ENCODE peak calls at places on chromosomes 6 and 20, in seven cellular contexts. Y is EL; E is dermis microvascular lymphatic vessel endothelial cell; G is sigmoid colon; T is naive thymus-derived CD4-positive, alpha-beta T cell; F is HS-5; C is pulmonary artery endothelial cell. U is an unnamed sample.

GRCh38 chr20:58693226-58694006 is 816 bp downstream of the NPEPL1 start:
- DNase-seq in Y (no peak), E (no peak), G (peak), T (peak), F (no peak), C (no peak), U (no peak)

GRCh38 chr6:106927531-106928398 is 46.8 kb downstream of the CD24 start:
- DNase-seq in Y (peak), E (peak), G (no peak), T (peak), F (peak), C (no peak), U (peak)

GRCh38 chr6:51398064-51398740 is 579.5 kb downstream of the TFAP2B start:
- DNase-seq in Y (no peak), E (no peak), G (no peak), T (no peak), F (no peak), C (no peak), U (no peak)

GRCh38 chr20:31704225-31705119 is 18.2 kb downstream of the BCL2L1 start:
- DNase-seq in Y (peak), E (no peak), G (peak), T (no peak), F (peak), C (no peak), U (peak)

GRCh38 chr6:2344319-2344905 is 99.0 kb upstream of the GMDS start:
- DNase-seq in Y (no peak), E (no peak), G (no peak), T (no peak), F (no peak), C (no peak), U (no peak)

GRCh38 chr20:717817-718216 is 42.2 kb upstream of the SCRT2 start:
- DNase-seq in Y (no peak), E (no peak), G (no peak), T (no peak), F (no peak), C (no peak), U (no peak)

GRCh38 chr20:9119776-9120175 is 50.9 kb downstream of the PLCB4 start:
- DNase-seq in Y (peak), E (no peak), G (peak), T (no peak), F (no peak), C (no peak), U (peak)

GRCh38 chr20:43744966-43745733 is 18.3 kb upstream of the GTSF1L start:
- DNase-seq in Y (no peak), E (no peak), G (no peak), T (no peak), F (no peak), C (no peak), U (no peak)

GRCh38 chr6:166402582-166403277 is 20.0 kb upstream of the MPC1 start:
- DNase-seq in Y (peak), E (no peak), G (no peak), T (no peak), F (peak), C (no peak), U (peak)

GRCh38 chr6:36771145-36771544 is 68.1 kb downstream of the CPNE5 start:
- DNase-seq in Y (no peak), E (no peak), G (no peak), T (no peak), F (no peak), C (no peak), U (no peak)

GRCh38 chr6:22444335-22444734 is 125.0 kb upstream of the HDGFL1 start:
- DNase-seq in Y (no peak), E (no peak), G (no peak), T (no peak), F (no peak), C (peak), U (no peak)

GRCh38 chr20:33046412-33046811 is 7.3 kb upstream of the BPIFB3 start:
- DNase-seq in Y (no peak), E (no peak), G (no peak), T (no peak), F (no peak), C (no peak), U (no peak)

GRCh38 chr6:169831450-169832246 is 80.2 kb downstream of the ERMARD start:
- DNase-seq in Y (peak), E (peak), G (peak), T (peak), F (no peak), C (no peak), U (peak)

GRCh38 chr20:3865887-3866407 is 19.3 kb downstream of the MAVS start:
- DNase-seq in Y (no peak), E (no peak), G (no peak), T (no peak), F (no peak), C (no peak), U (no peak)

GRCh38 chr6:113825776-113826175 is 31.4 kb upstream of the MARCKS start:
- DNase-seq in Y (peak), E (no peak), G (peak), T (no peak), F (no peak), C (peak), U (peak)

GRCh38 chr6:30883743-30884520 is at the start of gene DDR1:
- DNase-seq in Y (peak), E (no peak), G (peak), T (peak), F (no peak), C (no peak), U (peak)

GRCh38 chr6:159456349-159456748 is 236.7 kb downstream of the SOD2 start:
- DNase-seq in Y (no peak), E (no peak), G (no peak), T (no peak), F (no peak), C (no peak), U (no peak)

GRCh38 chr6:105259912-105260889 is 80.4 kb upstream of the POPDC3 start:
- DNase-seq in Y (no peak), E (peak), G (no peak), T (no peak), F (no peak), C (no peak), U (no peak)

GRCh38 chr6:16713597-16713996 is 47.7 kb downstream of the ATXN1 start:
- DNase-seq in Y (no peak), E (no peak), G (no peak), T (no peak), F (no peak), C (no peak), U (no peak)

GRCh38 chr6:148818939-148819575 is 72.2 kb downstream of the UST start:
- DNase-seq in Y (peak), E (no peak), G (no peak), T (no peak), F (no peak), C (no peak), U (peak)